ENCODE peak calls at places on chromosomes 5 and 9, in four cellular contexts. F, I, D and R are unnamed samples.

GRCh38 chr5:126274396-126274795 is 148.8 kb upstream of the GRAMD2B start:
- DNase-seq in D (no peak), I (no peak), F (no peak), R (no peak)

GRCh38 chr5:149464796-149465489 is 85.9 kb upstream of the IL17B start:
- DNase-seq in D (no peak), I (no peak), F (no peak), R (no peak)

GRCh38 chr9:109781541-109782197 is 1.7 kb downstream of the PALM2AKAP2 start:
- DNase-seq in I (no peak), D (no peak), F (no peak), R (no peak)

GRCh38 chr5:96669919-96670318 is 7.7 kb downstream of the CAST start:
- DNase-seq in F (no peak), I (no peak), D (no peak), R (no peak)

GRCh38 chr5:41195228-41195627 is 18.1 kb downstream of the C6 start:
- DNase-seq in D (no peak), I (no peak), F (no peak), R (no peak)

GRCh38 chr5:2155556-2155955 is 272.8 kb upstream of the IRX4 start:
- DNase-seq in F (no peak), D (no peak), I (no peak), R (no peak)

GRCh38 chr5:108311682-108312081 is 70.2 kb downstream of the FBXL17 start:
- DNase-seq in D (no peak), I (no peak), F (no peak), R (no peak)

GRCh38 chr5:179953934-179954833 is 46.5 kb upstream of the TBC1D9B start:
- DNase-seq in F (no peak), D (no peak), I (no peak), R (no peak)

GRCh38 chr9:34653131-34653530 is 1.1 kb downstream of the IL11RA start:
- DNase-seq in F (no peak), D (no peak), I (no peak), R (no peak)

GRCh38 chr5:41517909-41518308 is 7.5 kb upstream of the PLCXD3 start:
- DNase-seq in F (no peak), I (no peak), D (no peak), R (no peak)

GRCh38 chr9:38622083-38622674 is 1.8 kb upstream of the ANKRD18A start:
- DNase-seq in F (no peak), I (no peak), D (no peak), R (no peak)

GRCh38 chr5:124742983-124743533 is 3.4 kb downstream of the ZNF608 start:
- DNase-seq in F (peak; percentile 35), I (peak; percentile 50), D (no peak), R (no peak)

GRCh38 chr5:94168151-94168550 is 426.8 kb upstream of the POU5F2 start:
- DNase-seq in F (no peak), D (no peak), I (no peak), R (no peak)

GRCh38 chr5:1859099-1859498 is 23.6 kb downstream of the IRX4 start:
- DNase-seq in F (no peak), D (no peak), I (no peak), R (no peak)

GRCh38 chr5:72160299-72160698 is 53.0 kb downstream of the MAP1B start:
- DNase-seq in F (no peak), I (no peak), D (no peak), R (no peak)

GRCh38 chr9:13447551-13448422 is 168.3 kb upstream of the MPDZ start:
- DNase-seq in I (no peak), F (no peak), D (no peak), R (no peak)

GRCh38 chr5:21142791-21143190 is 1154.8 kb upstream of the CDH18 start:
- DNase-seq in F (no peak), I (no peak), D (no peak), R (no peak)

GRCh38 chr9:111917980-111918379 is 21.4 kb downstream of the UGCG start:
- DNase-seq in D (no peak), I (no peak), F (no peak), R (no peak)